ENCODE peak calls at places on chromosome 15, in five cellular contexts. H, R, D, M and B are unnamed samples.

GRCh38 chr15:97461212-97461611 is 499.3 kb upstream of the ARRDC4 start:
- DNase-seq in H (no peak), R (no peak), D (no peak), M (no peak), B (no peak)

GRCh38 chr15:66080791-66081475 is 172.6 kb downstream of the MEGF11 start:
- DNase-seq in H (no peak), R (no peak), D (peak), M (peak), B (peak)

GRCh38 chr15:28934645-28935044 is 48.9 kb downstream of the APBA2 start:
- DNase-seq in H (no peak), R (no peak), D (no peak), M (no peak), B (no peak)

GRCh38 chr15:84715442-84716035 is 400 bp downstream of the SEC11A start:
- DNase-seq in H (peak), R (no peak), D (no peak), M (peak), B (peak)

GRCh38 chr15:73386238-73386637 is 17.5 kb upstream of the HCN4 start:
- DNase-seq in H (no peak), R (no peak), D (no peak), M (no peak), B (no peak)

GRCh38 chr15:78930577-78931388 is 14.1 kb downstream of the CTSH start:
- DNase-seq in H (no peak), R (no peak), D (no peak), M (no peak), B (peak)

GRCh38 chr15:55915221-55915620 is 78.2 kb downstream of the NEDD4 start:
- DNase-seq in H (no peak), R (no peak), D (no peak), M (no peak), B (no peak)

GRCh38 chr15:36484038-36484778 is 95.2 kb upstream of the CDIN1 start:
- DNase-seq in H (no peak), R (no peak), D (no peak), M (no peak), B (no peak)

GRCh38 chr15:34133511-34133910 is 31.6 kb downstream of the PGBD4 start:
- DNase-seq in H (no peak), R (no peak), D (no peak), M (no peak), B (no peak)

GRCh38 chr15:62649793-62650420 is 392.6 kb upstream of the TPM1 start:
- DNase-seq in H (peak), R (peak), D (no peak), M (no peak), B (no peak)

GRCh38 chr15:62647195-62647865 is 395.2 kb upstream of the TPM1 start:
- DNase-seq in H (peak), R (no peak), D (no peak), M (no peak), B (peak)

GRCh38 chr15:62644874-62645755 is 397.4 kb upstream of the TPM1 start:
- DNase-seq in H (no peak), R (no peak), D (no peak), M (no peak), B (no peak)

GRCh38 chr15:62653122-62653521 is 389.4 kb upstream of the TPM1 start:
- DNase-seq in H (no peak), R (no peak), D (no peak), M (no peak), B (no peak)

GRCh38 chr15:62648954-62649353 is 393.6 kb upstream of the TPM1 start:
- DNase-seq in H (no peak), R (peak), D (no peak), M (no peak), B (no peak)
- TF ChIP-seq CTCF in H (peak), R (peak), D (peak), M (peak), B (no peak)

DNA sequence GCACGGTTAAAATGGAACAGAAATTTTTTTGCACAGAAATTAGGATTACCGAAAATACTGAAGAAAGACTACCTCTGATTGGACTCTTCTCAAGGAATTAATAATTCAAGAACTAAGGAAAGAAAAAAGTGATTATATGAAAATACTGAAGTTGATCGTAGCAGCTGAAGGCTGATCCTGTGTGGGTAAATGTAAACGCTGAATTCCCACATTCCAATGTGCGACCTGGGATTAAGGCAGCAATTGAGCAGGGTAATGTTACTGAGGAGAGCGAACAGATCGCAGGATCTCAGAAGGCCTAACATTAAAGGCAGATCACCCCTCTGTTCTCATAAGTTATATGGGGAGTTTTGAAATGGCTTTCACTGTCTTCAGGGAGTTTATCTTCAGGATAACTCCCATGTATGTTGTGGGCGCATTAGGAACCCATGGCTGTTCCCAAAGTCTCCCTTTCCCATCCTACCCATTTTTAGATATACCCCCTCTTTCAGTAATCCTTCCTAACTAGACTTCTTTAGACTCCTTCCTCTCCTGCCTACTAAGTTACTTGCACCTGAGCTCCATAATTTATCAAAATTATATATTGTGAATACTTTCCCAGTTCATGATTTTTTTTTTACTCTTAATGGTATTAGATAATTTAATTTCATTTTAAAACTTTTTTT is 1.0 kb upstream of the UBL7 start:
- DNase-seq in H (no peak), R (no peak), D (no peak), M (no peak), B (peak)
- H3K27ac ChIP-seq in H (peak), R (peak), D (no peak), M (no peak), B (peak)

GRCh38 chr15:99437315-99438221 is 128.2 kb upstream of the MEF2A start:
- DNase-seq in H (no peak), R (no peak), D (peak), M (peak), B (no peak)
- TF ChIP-seq CTCF in H (no peak), R (no peak), D (no peak), M (no peak), B (no peak)

GRCh38 chr15:70259640-70260066 is 161.9 kb upstream of the TLE3 start:
- DNase-seq in H (no peak), R (no peak), D (peak), M (no peak), B (no peak)
- H3K27ac ChIP-seq in H (no peak), R (no peak), D (no peak), M (no peak), B (no peak)

GRCh38 chr15:57606048-57606447 is 14.3 kb downstream of the MYZAP start:
- DNase-seq in H (no peak), R (no peak), D (no peak), M (no peak), B (no peak)
- TF ChIP-seq CTCF in H (no peak), R (no peak), D (no peak), M (no peak), B (no peak)